ENCODE peak calls at places on chromosomes 4 and X, in five cellular contexts. E, U, Q, W and R are unnamed samples.

GRCh38 chrX:75746891-75747639 is 38.0 kb downstream of the MAGEE2 start:
- DNase-seq in Q (no peak), E (no peak), U (peak; percentile 52), W (no peak), R (no peak)

GRCh38 chrX:153825042-153825441 is 5.3 kb downstream of the PDZD4 start:
- DNase-seq in W (no peak), U (no peak), E (no peak), Q (no peak), R (no peak)

GRCh38 chrX:110346681-110347080 is 12.0 kb upstream of the RTL9 start:
- DNase-seq in Q (no peak), U (peak; percentile 40), W (no peak), E (no peak), R (no peak)

GRCh38 chr4:16860506-16860905 is 37.9 kb downstream of the LDB2 start:
- DNase-seq in Q (no peak), E (peak; percentile 98), U (no peak), W (no peak), R (peak; percentile 44)

GRCh38 chrX:1397441-1397840 is 5.5 kb upstream of the SLC25A6 start:
- DNase-seq in W (no peak), U (no peak), Q (no peak), E (no peak), R (no peak)

GRCh38 chr4:70994069-70994366 is 569 bp downstream of the DCK start:
- DNase-seq in U (peak; percentile 51), E (no peak), W (no peak), Q (no peak), R (no peak)

GRCh38 chrX:96715412-96715940 is 30.8 kb downstream of the DIAPH2 start:
- DNase-seq in E (peak; percentile 78), U (no peak), Q (no peak), W (no peak), R (no peak)

GRCh38 chr4:177427097-177427665 is 15.1 kb downstream of the AGA start:
- DNase-seq in U (no peak), E (peak; percentile 75), Q (no peak), W (no peak), R (no peak)

GRCh38 chr4:140617494-140618060 is 48.8 kb upstream of the UCP1 start:
- DNase-seq in Q (no peak), U (peak; percentile 18), E (no peak), W (no peak), R (no peak)

GRCh38 chr4:159201168-159201567 is 98.3 kb downstream of the RAPGEF2 start:
- DNase-seq in E (no peak), W (no peak), Q (no peak), U (no peak), R (no peak)

GRCh38 chrX:150361777-150362351 is 1.3 kb upstream of the MAMLD1 start:
- DNase-seq in U (peak; percentile 41), W (peak; percentile 84), E (peak; percentile 29), Q (no peak), R (no peak)

GRCh38 chr4:80811413-80811812 is 219.1 kb upstream of the BMP3 start:
- DNase-seq in Q (no peak), E (no peak), U (no peak), W (no peak), R (no peak)

DNA sequence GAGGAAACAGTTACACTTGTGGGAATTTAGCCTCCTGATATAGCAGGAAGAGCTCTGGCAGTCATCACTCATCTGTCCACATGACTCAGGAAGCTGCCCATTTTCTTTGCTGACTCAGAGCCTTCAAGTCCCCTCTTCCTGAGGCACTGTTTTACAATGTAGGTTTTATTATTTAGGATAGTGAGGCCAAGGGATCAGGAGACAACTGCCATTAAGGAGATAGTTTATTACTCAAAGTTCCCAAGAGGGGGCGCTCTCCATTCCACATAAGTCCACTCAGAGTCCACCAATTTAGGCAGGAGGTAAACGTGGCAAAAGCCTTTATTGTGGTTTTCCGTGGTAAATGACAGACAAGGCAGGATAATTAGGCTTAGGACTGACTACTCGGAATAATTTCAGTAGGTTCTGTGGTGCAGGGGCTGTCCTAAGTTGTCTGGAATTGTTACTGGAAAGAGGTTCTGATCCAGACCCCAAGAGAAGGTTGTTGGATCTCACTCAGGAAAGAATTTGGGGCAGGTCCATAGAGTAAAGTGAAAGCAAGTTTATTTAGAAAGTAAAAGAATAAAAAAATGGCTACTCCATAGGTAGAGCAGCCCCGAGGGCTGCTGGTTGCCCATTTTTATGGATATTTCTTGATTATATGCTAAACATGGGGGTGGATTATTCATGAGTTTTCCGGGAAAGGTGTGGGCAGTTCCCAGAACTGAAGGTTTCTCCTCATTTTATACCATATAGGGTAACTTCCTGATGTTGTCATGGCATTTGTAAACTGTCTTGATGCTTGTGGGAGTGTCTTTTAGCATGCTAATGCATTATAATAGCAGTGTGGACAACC is 96.0 kb upstream of the RAB40AL start:
- DNase-seq in Q (no peak), U (peak; percentile 69), W (no peak), E (peak; percentile 34), R (no peak)
- TF ChIP-seq CTCF in Q (no peak), U (peak; percentile 59), W (no peak), E (peak; percentile 9), R (peak; percentile 17)

DNA sequence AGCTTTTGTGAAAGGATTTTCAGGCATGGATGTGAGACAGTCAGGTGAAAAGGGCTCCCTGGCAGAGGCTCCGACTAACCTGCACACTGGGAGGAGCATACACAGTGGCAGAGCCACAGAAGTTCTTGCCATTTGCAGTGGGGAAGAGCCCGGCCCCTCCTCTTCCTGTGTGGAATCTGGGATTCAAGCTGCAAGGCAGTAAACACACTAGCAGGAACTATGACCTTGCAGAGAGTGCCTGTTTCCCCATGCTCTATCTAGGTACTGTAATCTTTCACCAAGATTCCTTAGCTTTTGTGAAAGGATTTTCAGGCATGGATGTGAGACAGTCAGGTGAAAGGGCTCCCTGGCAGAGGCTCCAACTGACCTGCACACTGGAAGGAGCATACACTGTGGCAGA is 19.8 kb upstream of the HEPH start:
- DNase-seq in U (no peak), E (no peak), W (no peak), Q (no peak), R (no peak)
- TF ChIP-seq CTCF in U (no peak), E (no peak), W (no peak), Q (no peak), R (no peak)

GRCh38 chr4:147594107-147594506 is 23.1 kb upstream of the TMEM184C start:
- DNase-seq in W (no peak), Q (no peak), E (no peak), U (peak; percentile 41), R (no peak)

GRCh38 chr4:147599206-147599605 is 18.0 kb upstream of the TMEM184C start:
- DNase-seq in U (no peak), E (no peak), W (no peak), Q (no peak), R (no peak)

GRCh38 chr4:147597561-147597960 is 19.6 kb upstream of the TMEM184C start:
- DNase-seq in Q (no peak), U (no peak), W (no peak), E (no peak), R (no peak)

GRCh38 chr4:147596976-147597375 is 20.2 kb upstream of the TMEM184C start:
- DNase-seq in U (no peak), W (no peak), E (peak; percentile 93), Q (no peak), R (peak; percentile 84)

GRCh38 chr4:147596377-147596776 is 20.8 kb upstream of the TMEM184C start:
- DNase-seq in W (no peak), U (no peak), Q (no peak), E (peak; percentile 31), R (no peak)
- TF ChIP-seq CTCF in W (peak; percentile 40), U (peak; percentile 29), Q (no peak), E (peak; percentile 30), R (no peak)

GRCh38 chr4:105634402-105634801 is 74.1 kb downstream of the INTS12 start:
- DNase-seq in E (no peak), W (no peak), Q (no peak), U (no peak), R (no peak)

GRCh38 chr4:105632599-105632998 is 75.9 kb downstream of the INTS12 start:
- DNase-seq in W (no peak), U (peak; percentile 36), E (no peak), Q (no peak), R (no peak)

GRCh38 chr4:105630670-105631655 is 77.5 kb downstream of the INTS12 start:
- DNase-seq in Q (no peak), E (no peak), U (no peak), W (no peak), R (no peak)

GRCh38 chr4:105633241-105633640 is 75.2 kb downstream of the INTS12 start:
- DNase-seq in Q (no peak), W (no peak), U (no peak), E (no peak), R (no peak)

DNA sequence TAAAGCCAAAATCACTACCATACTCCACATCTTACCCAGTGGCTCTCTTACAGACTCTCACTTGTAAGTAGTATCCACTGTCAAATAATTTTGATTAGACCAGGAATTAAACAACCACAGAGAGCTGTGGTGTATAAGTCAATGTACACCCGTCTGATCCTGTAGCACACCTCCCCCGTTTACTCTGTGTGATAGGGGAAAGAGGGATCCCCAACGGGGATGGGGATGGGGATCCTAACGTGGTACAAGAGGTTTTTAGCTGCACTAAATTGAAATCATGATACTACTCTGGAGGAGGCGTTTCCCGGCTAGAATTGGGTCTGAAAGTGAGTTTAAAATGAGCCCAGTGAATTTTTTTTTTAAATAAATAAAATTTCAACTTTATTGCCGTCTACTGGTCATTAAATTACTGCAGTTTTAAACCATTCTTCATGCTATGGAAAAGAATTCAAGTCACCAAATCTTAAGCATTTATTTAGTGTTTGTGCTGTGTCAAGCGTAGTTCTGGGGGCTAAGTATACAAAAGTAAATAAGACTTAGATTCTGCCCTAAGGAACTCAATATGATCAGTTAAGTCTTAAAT is 76.6 kb downstream of the INTS12 start:
- DNase-seq in E (no peak), Q (no peak), W (no peak), U (peak; percentile 38), R (no peak)
- TF ChIP-seq CTCF in E (no peak), Q (no peak), W (no peak), U (peak; percentile 47), R (peak; percentile 35)

GRCh38 chrX:102712967-102713677 is 874 bp downstream of the GPRASP2 start:
- DNase-seq in W (no peak), E (peak; percentile 41), U (peak; percentile 64), Q (peak; percentile 34), R (no peak)
- TF ChIP-seq CTCF in W (peak; percentile 67), E (peak; percentile 59), U (peak; percentile 55), Q (peak; percentile 58), R (peak; percentile 55)

GRCh38 chr4:7698586-7698985 is 241.1 kb downstream of the AFAP1 start:
- DNase-seq in U (peak; percentile 33), E (peak; percentile 11), W (no peak), Q (no peak), R (peak; percentile 8)
- TF ChIP-seq CTCF in U (peak; percentile 24), E (no peak), W (no peak), Q (no peak), R (peak; percentile 50)

DNA sequence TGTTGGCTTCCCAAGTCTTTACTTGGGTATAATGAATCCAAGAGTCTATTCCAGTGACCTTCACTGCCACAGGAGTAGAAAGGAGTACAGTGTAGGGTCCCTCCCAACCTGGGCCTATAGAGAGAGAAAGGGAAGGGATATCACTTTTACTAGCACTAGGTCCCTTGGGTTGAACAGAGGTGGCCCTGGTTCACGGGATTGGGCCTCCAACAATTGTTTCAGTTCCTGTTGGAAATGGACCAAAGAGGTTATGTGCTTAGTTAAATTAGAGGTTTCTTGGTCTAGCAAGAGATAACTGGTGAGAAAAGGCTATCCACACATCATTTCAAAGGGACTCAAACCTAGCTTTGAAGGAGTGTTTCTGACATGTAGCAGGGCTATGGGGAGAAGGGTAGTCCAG is 57.1 kb upstream of the MED14 start:
- DNase-seq in E (no peak), U (no peak), Q (no peak), W (no peak), R (no peak)
- TF ChIP-seq CTCF in E (no peak), U (no peak), Q (no peak), W (no peak), R (no peak)